ENCODE peak calls at places on chromosomes 11 and 22, in seven cellular contexts. E is lower leg skin, P is GM12865, S is MM.1S, M is heart left ventricle, A is psoas muscle, W is Caco-2. Q is an unnamed sample.

GRCh38 chr22:44431256-44431655 is 66.8 kb downstream of the RTL6 start:
- DNase-seq in E (no peak), P (no peak), S (no peak), M (no peak), A (no peak), W (no peak), Q (no peak)

GRCh38 chr22:47296405-47297260 is 534.2 kb downstream of the TBC1D22A start:
- DNase-seq in E (no peak), P (no peak), S (no peak), M (no peak), A (no peak), W (no peak), Q (no peak)

GRCh38 chr11:68166969-68167368 is 45.8 kb upstream of the CHKA start:
- DNase-seq in E (no peak), P (no peak), S (no peak), M (no peak), A (no peak), W (no peak), Q (no peak)

GRCh38 chr11:112634551-112634950 is 326.7 kb upstream of the NCAM1 start:
- DNase-seq in E (no peak), P (no peak), S (no peak), M (no peak), A (no peak), W (no peak), Q (no peak)

GRCh38 chr11:122488892-122489291 is 166.6 kb upstream of the UBASH3B start:
- DNase-seq in E (no peak), P (no peak), S (no peak), M (no peak), A (no peak), W (no peak), Q (no peak)

GRCh38 chr22:18997306-18997924 is 61.3 kb upstream of the PRODH start:
- DNase-seq in E (no peak), P (no peak), S (no peak), M (no peak), A (no peak), W (no peak), Q (no peak)

GRCh38 chr22:29524440-29525191 is 28.9 kb downstream of the THOC5 start:
- DNase-seq in E (no peak), P (peak), S (peak), M (no peak), A (no peak), W (peak), Q (peak)

GRCh38 chr11:96342131-96342970 is 644 bp downstream of the MAML2 start:
- DNase-seq in E (no peak), P (no peak), S (peak), M (no peak), A (no peak), W (no peak), Q (no peak)

GRCh38 chr11:10382518-10382917 is 72.5 kb upstream of the AMPD3 start:
- DNase-seq in E (no peak), P (peak), S (no peak), M (no peak), A (no peak), W (peak), Q (no peak)

GRCh38 chr22:40156001-40156516 is 21.7 kb upstream of the TNRC6B start:
- DNase-seq in E (no peak), P (peak), S (peak), M (no peak), A (peak), W (peak), Q (no peak)

GRCh38 chr22:46073683-46074504 is 76.4 kb upstream of the PPARA start:
- DNase-seq in E (no peak), P (no peak), S (no peak), M (peak), A (peak), W (no peak), Q (no peak)

GRCh38 chr11:77086521-77087472 is 15.8 kb upstream of the OMP start:
- DNase-seq in E (no peak), P (no peak), S (no peak), M (no peak), A (peak), W (no peak), Q (no peak)

GRCh38 chr22:37021710-37022482 is 2.4 kb downstream of the MPST start:
- DNase-seq in E (no peak), P (peak), S (peak), M (no peak), A (peak), W (peak), Q (peak)

GRCh38 chr11:9775393-9775780 is 111.5 kb downstream of the SWAP70 start:
- DNase-seq in E (no peak), P (no peak), S (no peak), M (no peak), A (no peak), W (no peak), Q (no peak)

GRCh38 chr22:26065847-26066246 is 103.4 kb upstream of the SEZ6L start:
- DNase-seq in E (no peak), P (no peak), S (no peak), M (no peak), A (no peak), W (no peak), Q (no peak)

GRCh38 chr11:119448380-119448779 is 25.4 kb upstream of the THY1 start:
- DNase-seq in E (no peak), P (no peak), S (no peak), M (no peak), A (no peak), W (no peak), Q (no peak)

GRCh38 chr11:14672635-14673034 is 29.0 kb downstream of the PDE3B start:
- DNase-seq in E (no peak), P (no peak), S (no peak), M (no peak), A (no peak), W (no peak), Q (no peak)

GRCh38 chr11:128467610-128468041 is 119.7 kb downstream of the ETS1 start:
- DNase-seq in E (peak), P (no peak), S (no peak), M (no peak), A (peak), W (no peak), Q (no peak)

GRCh38 chr11:104997288-104997687 is 25.7 kb downstream of the CASP5 start:
- DNase-seq in E (no peak), P (no peak), S (no peak), M (no peak), A (no peak), W (peak), Q (no peak)
- TF ChIP-seq CTCF in E (no peak), P (no peak), S (no peak), M (no peak), A (no peak), W (peak), Q (no peak)

GRCh38 chr11:74318241-74318932 is 6.9 kb upstream of the P4HA3 start:
- DNase-seq in E (no peak), P (no peak), S (no peak), M (no peak), A (no peak), W (no peak), Q (no peak)
- TF ChIP-seq CTCF in E (no peak), P (no peak), S (no peak), M (no peak), A (no peak), W (no peak), Q (no peak)

DNA sequence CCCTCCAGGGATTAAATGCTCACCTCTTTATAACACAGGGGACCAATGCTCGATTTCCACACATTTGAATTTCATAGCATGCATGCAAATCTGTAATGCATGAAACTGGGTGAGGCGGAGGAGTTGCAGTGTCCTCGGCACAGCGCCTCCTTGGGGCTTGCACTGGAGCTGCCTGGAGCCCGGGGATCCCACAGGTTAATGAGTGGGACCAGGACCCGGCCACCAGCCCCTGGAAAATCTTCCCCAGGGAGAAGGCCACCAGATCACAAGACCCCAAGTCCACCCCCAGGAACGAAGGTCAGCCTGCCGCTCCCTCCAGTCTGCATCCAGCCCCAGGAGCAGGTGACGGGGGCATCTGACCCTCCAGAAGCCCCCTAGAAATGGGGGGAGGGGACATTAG is 119.1 kb downstream of the MN1 start:
- DNase-seq in E (no peak), P (no peak), S (no peak), M (no peak), A (no peak), W (peak), Q (no peak)
- TF ChIP-seq CTCF in E (no peak), P (no peak), S (no peak), M (no peak), A (peak), W (peak), Q (no peak)

DNA sequence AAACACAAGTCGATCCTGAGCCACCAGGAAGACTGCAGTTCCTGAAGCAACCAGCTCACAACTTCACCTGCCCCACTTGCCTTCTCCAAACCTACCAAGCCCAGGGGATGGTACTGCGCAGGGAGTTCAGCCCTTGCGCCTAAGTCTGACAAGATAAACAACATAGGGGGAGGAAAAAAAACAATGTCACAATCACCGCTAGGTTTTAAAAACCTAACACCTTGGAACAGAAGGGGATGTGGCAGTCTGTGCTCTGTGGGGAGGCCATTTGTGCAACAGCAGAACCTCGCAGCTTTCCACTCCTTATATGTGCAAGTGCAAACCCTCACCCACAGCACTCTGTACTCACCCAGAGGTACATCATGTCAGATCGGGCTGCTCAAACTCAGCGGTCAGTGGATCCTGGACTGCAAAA is 134.2 kb downstream of the RBFOX2 start:
- DNase-seq in E (no peak), P (no peak), S (no peak), M (peak), A (no peak), W (no peak), Q (no peak)
- TF ChIP-seq CTCF in E (no peak), P (no peak), S (no peak), M (no peak), A (peak), W (no peak), Q (no peak)

GRCh38 chr11:46345131-46345597 is 2.1 kb upstream of the DGKZ start:
- DNase-seq in E (no peak), P (peak), S (no peak), M (peak), A (no peak), W (no peak), Q (peak)
- TF ChIP-seq CTCF in E (no peak), P (no peak), S (no peak), M (no peak), A (no peak), W (no peak), Q (no peak)

DNA sequence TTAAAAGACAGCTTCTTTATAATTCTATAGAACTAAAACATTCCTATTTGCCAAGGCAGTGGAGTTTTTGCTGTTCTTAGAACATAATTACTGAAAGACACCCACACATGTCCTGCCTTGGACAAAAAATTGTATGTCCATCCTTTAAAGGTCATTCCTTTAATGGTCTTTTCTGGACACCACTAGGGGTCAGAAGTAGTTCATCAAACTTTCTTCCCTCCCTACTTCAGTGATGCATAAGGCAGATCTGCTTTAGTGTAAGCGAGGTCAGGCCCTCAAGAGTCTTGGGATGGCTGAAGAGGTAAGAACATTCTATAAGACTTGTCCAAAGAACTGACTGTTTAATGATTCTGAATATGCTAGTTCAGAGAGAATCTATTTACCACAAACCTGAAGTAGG is 4.3 kb upstream of the OR51V1 start:
- DNase-seq in E (no peak), P (peak), S (peak), M (no peak), A (no peak), W (peak), Q (peak)
- TF ChIP-seq CTCF in E (no peak), P (peak), S (peak), M (no peak), A (peak), W (peak), Q (peak)

GRCh38 chr11:4064278-4064955 is 30.2 kb upstream of the RRM1 start:
- DNase-seq in E (no peak), P (no peak), S (no peak), M (no peak), A (no peak), W (no peak), Q (no peak)
- TF ChIP-seq CTCF in E (no peak), P (no peak), S (no peak), M (no peak), A (no peak), W (peak), Q (no peak)